ENCODE peak calls at places on chromosomes 7 and 10, in four cellular contexts. A is cortex of kidney; V is activated T-cell treated with anti-CD3 and anti-CD28 coated beads, Interleukin-2, amount 50 U/mL, for 72 hours; I is stimulated activated naive CD4-positive, alpha-beta T cell. Q is an unnamed sample.

GRCh38 chr10:19803676-19804075 is 12.6 kb upstream of the PLXDC2 start:
- DNase-seq in A (no peak), V (no peak), I (no peak), Q (no peak)

GRCh38 chr7:43669286-43670081 is 59.8 kb downstream of the COA1 start:
- DNase-seq in A (no peak), V (peak; percentile 86), I (no peak), Q (peak; percentile 84)

GRCh38 chr10:48462482-48463020 is 142.3 kb downstream of the ARHGAP22 start:
- DNase-seq in A (no peak), V (no peak), I (no peak), Q (no peak)

GRCh38 chr7:157863906-157864810 is 527.4 kb downstream of the DNAJB6 start:
- DNase-seq in A (no peak), V (no peak), I (no peak), Q (no peak)

GRCh38 chr7:52955522-52955921 is 79.9 kb upstream of the POM121L12 start:
- DNase-seq in A (no peak), V (no peak), I (no peak), Q (no peak)

GRCh38 chr10:73886085-73886529 is 11.8 kb upstream of the CAMK2G start:
- DNase-seq in A (no peak), V (peak; percentile 74), I (peak; percentile 45), Q (peak; percentile 68)

GRCh38 chr10:1544929-1545328 is 192.4 kb downstream of the ADARB2 start:
- DNase-seq in A (no peak), V (no peak), I (no peak), Q (no peak)

GRCh38 chr10:54769051-54769450 is 32.0 kb downstream of the PCDH15 start:
- DNase-seq in A (no peak), V (no peak), I (no peak), Q (no peak)

GRCh38 chr7:87599336-87599735 is 1.3 kb downstream of the ABCB1 start:
- DNase-seq in A (no peak), V (peak; percentile 67), I (no peak), Q (peak; percentile 55)

GRCh38 chr10:88386878-88387773 is 196.0 kb downstream of the RNLS start:
- DNase-seq in A (no peak), V (no peak), I (no peak), Q (peak; percentile 31)

GRCh38 chr10:48651839-48652238 is 32.8 kb upstream of the WDFY4 start:
- DNase-seq in A (no peak), V (no peak), I (no peak), Q (no peak)

Q was measured in CD4-positive, alpha-beta memory T cell.